ENCODE peak calls at places on chromosomes 12 and 14, in four cellular contexts. T is naive thymus-derived CD4-positive, alpha-beta T cell; Z is T1000; B is GM19239. F is an unnamed sample.

GRCh38 chr12:19431407-19432308 is 7.6 kb upstream of the AEBP2 start:
- DNase-seq in Z (no peak), T (no peak), B (no peak), F (no peak)

GRCh38 chr14:76456200-76456599 is 80.3 kb downstream of the ESRRB start:
- DNase-seq in Z (no peak), B (peak), T (peak), F (no peak)

GRCh38 chr14:104110491-104111209 is 25.1 kb downstream of the ASPG start:
- DNase-seq in T (no peak), Z (no peak), B (no peak), F (no peak)

GRCh38 chr12:79086546-79086945 is 222.0 kb downstream of the SYT1 start:
- DNase-seq in Z (no peak), B (no peak), T (no peak), F (no peak)

GRCh38 chr14:70955543-70956480 is 48.6 kb downstream of the PCNX1 start:
- DNase-seq in B (no peak), Z (no peak), T (peak), F (no peak)

GRCh38 chr12:124347805-124348658 is 53.1 kb downstream of the RFLNA start:
- DNase-seq in T (peak), Z (no peak), B (no peak), F (no peak)

GRCh38 chr14:24353551-24354529 is 14.0 kb upstream of the RIPK3 start:
- DNase-seq in Z (no peak), B (no peak), T (no peak), F (no peak)

GRCh38 chr12:42284157-42284556 is 41.7 kb downstream of the ZCRB1 start:
- DNase-seq in B (no peak), Z (no peak), T (no peak), F (no peak)

GRCh38 chr14:85214471-85214870 is 315.5 kb upstream of the FLRT2 start:
- DNase-seq in B (no peak), Z (no peak), T (no peak), F (no peak)

GRCh38 chr14:67420102-67420739 is 8.3 kb upstream of the PLEK2 start:
- DNase-seq in B (no peak), T (peak), Z (no peak), F (no peak)

F was measured in putamen.